ENCODE peak calls at places on chromosomes 16 and 17, in six cellular contexts. H is HCT116, A is choroid plexus epithelial cell, C is ascending aorta, U is lung, B is bronchial epithelial cell. E is an unnamed sample.

GRCh38 chr16:23754594-23755483 is at the start of gene CHP2:
- DNase-seq in U (no peak), A (no peak), B (no peak), H (no peak), C (no peak), E (no peak)

GRCh38 chr17:82193520-82194236 is 19.0 kb downstream of the CCDC57 start:
- DNase-seq in B (no peak), A (no peak), H (no peak), C (no peak), U (no peak), E (no peak)

GRCh38 chr17:57954421-57955182 is 610 bp downstream of the CUEDC1 start:
- DNase-seq in U (peak), B (no peak), H (no peak), A (no peak), C (peak), E (peak)

GRCh38 chr16:57446530-57447141 is 549 bp downstream of the CIAPIN1 start:
- DNase-seq in U (peak), H (no peak), B (peak), A (peak), C (peak), E (peak)

GRCh38 chr17:8080208-8080798 is 7.2 kb downstream of the ALOX12B start:
- DNase-seq in C (no peak), U (no peak), A (no peak), B (no peak), H (no peak), E (no peak)

GRCh38 chr17:49576121-49576905 is 642 bp downstream of the NXPH3 start:
- DNase-seq in A (peak), H (no peak), U (no peak), B (no peak), C (no peak), E (no peak)

GRCh38 chr16:29994613-29995329 is 646 bp downstream of the HIRIP3 start:
- DNase-seq in H (no peak), B (peak), C (no peak), A (peak), U (peak), E (peak)

GRCh38 chr16:30054959-30055553 is 10.5 kb upstream of the ALDOA start:
- DNase-seq in B (peak), U (no peak), H (no peak), A (no peak), C (no peak), E (no peak)

GRCh38 chr16:19291459-19291858 is 5.9 kb downstream of the CLEC19A start:
- DNase-seq in C (no peak), A (no peak), H (no peak), B (peak), U (no peak), E (no peak)

GRCh38 chr17:76808326-76808725 is 59.9 kb upstream of the MGAT5B start:
- DNase-seq in U (no peak), B (no peak), H (no peak), C (no peak), A (peak), E (no peak)

GRCh38 chr17:61755668-61756067 is 107.7 kb downstream of the BRIP1 start:
- DNase-seq in B (no peak), A (no peak), C (no peak), U (no peak), H (no peak), E (no peak)

GRCh38 chr17:47731396-47731795 is 1.6 kb upstream of the TBX21 start:
- DNase-seq in A (no peak), B (no peak), H (no peak), C (no peak), U (no peak), E (no peak)

GRCh38 chr17:81396722-81397313 is 1.6 kb downstream of the BAHCC1 start:
- DNase-seq in U (no peak), B (no peak), H (no peak), A (peak), C (no peak), E (peak)

GRCh38 chr17:27477971-27478684 is 21.9 kb downstream of the KSR1 start:
- DNase-seq in C (no peak), A (no peak), H (no peak), U (no peak), B (no peak), E (no peak)

GRCh38 chr16:85712841-85713240 is 24.1 kb upstream of the GINS2 start:
- DNase-seq in B (no peak), A (no peak), C (no peak), H (no peak), U (no peak), E (no peak)

GRCh38 chr16:72995151-72995881 is 52.6 kb downstream of the ZFHX3 start:
- DNase-seq in C (peak), B (no peak), U (no peak), H (no peak), A (no peak), E (no peak)

GRCh38 chr17:66038125-66038524 is 153.8 kb downstream of the CEP112 start:
- DNase-seq in U (no peak), H (no peak), C (no peak), A (no peak), B (no peak), E (no peak)

GRCh38 chr17:74773871-74774286 is 2.3 kb downstream of the NAT9 start:
- DNase-seq in C (no peak), U (no peak), H (no peak), B (no peak), A (peak), E (peak)

GRCh38 chr16:14324581-14324980 is 253.5 kb downstream of the MRTFB start:
- DNase-seq in B (no peak), A (peak), H (no peak), U (no peak), C (no peak), E (peak)

GRCh38 chr16:89422905-89423630 is 67.3 kb downstream of the ANKRD11 start:
- DNase-seq in H (no peak), U (no peak), A (peak), B (peak), C (no peak), E (peak)

GRCh38 chr16:50630394-50631020 is 50.6 kb downstream of the SNX20 start:
- DNase-seq in U (no peak), B (no peak), H (no peak), A (no peak), C (no peak), E (no peak)

GRCh38 chr16:23640669-23640958 is 496 bp downstream of the PALB2 start:
- DNase-seq in B (peak), A (peak), C (no peak), H (no peak), U (no peak), E (no peak)

GRCh38 chr17:37637956-37638355 is 5.3 kb downstream of the DDX52 start:
- DNase-seq in A (no peak), H (no peak), U (no peak), B (no peak), C (no peak), E (no peak)

GRCh38 chr17:37642706-37643105 is 540 bp downstream of the DDX52 start:
- DNase-seq in B (peak), C (no peak), A (peak), U (no peak), H (no peak), E (peak)

GRCh38 chr17:37640016-37640415 is 3.2 kb downstream of the DDX52 start:
- DNase-seq in A (no peak), U (no peak), C (no peak), B (no peak), H (no peak), E (no peak)

GRCh38 chr17:37643829-37644228 is 583 bp upstream of the DDX52 start:
- DNase-seq in B (no peak), C (no peak), U (no peak), H (no peak), A (no peak), E (no peak)

GRCh38 chr17:37643118-37643766 is at the start of gene DDX52:
- DNase-seq in C (peak), H (peak), B (peak), U (peak), A (peak), E (peak)
- TF ChIP-seq CTCF in C (no peak), H (no peak), B (no peak), U (no peak), A (peak), E (peak)

GRCh38 chr17:73561066-73561465 is 83.2 kb downstream of the SDK2 start:
- DNase-seq in U (no peak), B (no peak), H (no peak), C (no peak), A (no peak), E (no peak)

GRCh38 chr17:73562896-73563295 is 81.3 kb downstream of the SDK2 start:
- DNase-seq in H (no peak), U (no peak), B (peak), C (no peak), A (no peak), E (no peak)

GRCh38 chr17:73564856-73565255 is 79.4 kb downstream of the SDK2 start:
- DNase-seq in A (no peak), B (no peak), U (no peak), C (no peak), H (no peak), E (no peak)

GRCh38 chr17:73559532-73559931 is 84.7 kb downstream of the SDK2 start:
- DNase-seq in U (no peak), A (no peak), C (no peak), B (no peak), H (no peak), E (no peak)

GRCh38 chr17:73560661-73561060 is 83.6 kb downstream of the SDK2 start:
- DNase-seq in A (peak), B (peak), U (no peak), C (no peak), H (peak), E (no peak)
- TF ChIP-seq CTCF in A (no peak), B (peak), U (no peak), C (no peak), H (peak), E (no peak)

GRCh38 chr17:45809484-45809883 is 25.4 kb downstream of the CRHR1 start:
- DNase-seq in U (no peak), B (no peak), H (no peak), A (no peak), C (no peak), E (no peak)

GRCh38 chr17:45814622-45815606 is 29.8 kb upstream of the SPPL2C start:
- DNase-seq in U (no peak), H (no peak), A (no peak), B (no peak), C (no peak), E (no peak)

GRCh38 chr17:45812102-45812501 is 28.0 kb downstream of the CRHR1 start:
- DNase-seq in U (no peak), H (peak), B (peak), C (no peak), A (peak), E (peak)

GRCh38 chr17:45815752-45816151 is 28.9 kb upstream of the SPPL2C start:
- DNase-seq in B (no peak), U (no peak), C (no peak), H (no peak), A (no peak), E (no peak)

DNA sequence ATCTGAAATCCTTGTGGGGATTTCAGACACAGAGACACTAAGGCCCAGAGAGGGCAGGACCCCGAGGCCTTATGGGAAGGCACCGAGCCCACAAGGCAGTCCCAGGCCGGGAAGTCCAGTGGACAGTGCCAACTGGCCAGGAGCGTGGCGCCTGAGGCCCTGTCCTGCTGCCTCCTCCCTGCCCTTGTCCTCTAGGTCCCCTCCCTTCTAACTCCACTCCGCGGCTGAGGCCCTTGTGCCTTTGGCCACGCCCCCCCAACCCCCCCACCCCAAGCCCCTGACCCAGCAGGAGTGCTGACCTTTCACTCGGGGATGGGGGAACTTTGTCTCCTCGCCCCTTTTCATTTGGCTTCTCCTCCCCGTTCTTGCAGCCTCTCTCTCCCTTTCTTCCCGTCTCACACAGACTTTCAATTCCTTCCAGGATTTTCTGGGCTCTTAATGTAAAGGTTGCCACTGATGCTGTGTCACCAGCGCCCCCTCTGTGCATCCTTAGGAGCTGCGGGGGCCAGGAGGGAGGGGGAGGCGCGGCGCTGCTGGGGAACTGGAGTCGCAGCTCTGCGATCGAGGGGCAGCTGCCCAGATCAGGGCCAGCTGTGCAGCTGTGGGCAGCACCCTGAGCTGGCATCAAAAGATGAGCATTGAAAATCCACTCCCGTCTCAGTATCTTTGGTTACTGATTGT is 29.1 kb downstream of the CRHR1 start:
- DNase-seq in B (no peak), H (no peak), U (no peak), C (no peak), A (peak), E (no peak)
- TF ChIP-seq CTCF in B (no peak), H (peak), U (no peak), C (no peak), A (peak), E (peak)

DNA sequence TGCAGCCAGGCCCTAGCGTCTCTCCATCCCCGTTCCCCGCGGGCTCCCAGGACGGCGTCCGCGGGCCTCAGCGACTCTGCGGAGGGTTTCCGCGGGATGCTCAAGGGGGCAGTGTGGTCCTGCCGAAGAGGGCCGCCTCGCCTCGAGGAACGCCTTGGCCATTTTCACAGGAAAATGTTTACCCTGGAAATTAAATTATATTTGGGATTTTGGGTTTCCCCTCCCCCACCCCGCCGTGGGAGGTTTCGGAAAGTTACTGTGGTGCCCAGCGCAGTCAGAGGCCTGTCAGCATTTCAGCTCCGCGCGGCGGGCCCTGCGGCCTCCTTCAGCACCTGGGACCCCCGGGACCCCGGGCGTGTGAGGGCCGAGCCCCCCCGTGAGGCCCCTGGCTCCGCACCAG is 94.5 kb downstream of the PCTP start:
- DNase-seq in H (no peak), U (peak), C (peak), B (no peak), A (peak), E (peak)
- TF ChIP-seq CTCF in H (peak), U (no peak), C (peak), B (peak), A (peak), E (peak)

DNA sequence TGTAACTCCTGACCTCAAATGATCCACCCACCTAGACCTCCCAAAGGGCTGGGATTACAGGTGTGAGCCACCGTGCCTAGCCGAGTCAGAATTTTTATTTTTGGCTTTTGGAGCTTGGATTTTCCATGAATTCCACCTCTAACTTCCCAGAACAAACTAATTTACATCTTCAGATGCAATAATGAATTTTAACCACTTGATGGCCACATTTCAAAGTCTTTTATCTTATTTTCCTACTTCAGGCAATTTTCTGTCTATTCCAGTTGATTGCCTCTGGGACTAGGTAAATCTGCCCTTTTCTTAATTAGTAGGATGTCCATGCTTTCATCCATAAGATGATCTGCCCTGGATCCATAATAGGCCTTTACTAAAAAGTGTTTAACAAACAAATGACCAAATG is 156.4 kb upstream of the ANKFN1 start:
- DNase-seq in A (no peak), B (no peak), C (no peak), H (no peak), U (no peak), E (peak)
- TF ChIP-seq CTCF in A (no peak), B (no peak), C (no peak), H (peak), U (no peak), E (peak)

DNA sequence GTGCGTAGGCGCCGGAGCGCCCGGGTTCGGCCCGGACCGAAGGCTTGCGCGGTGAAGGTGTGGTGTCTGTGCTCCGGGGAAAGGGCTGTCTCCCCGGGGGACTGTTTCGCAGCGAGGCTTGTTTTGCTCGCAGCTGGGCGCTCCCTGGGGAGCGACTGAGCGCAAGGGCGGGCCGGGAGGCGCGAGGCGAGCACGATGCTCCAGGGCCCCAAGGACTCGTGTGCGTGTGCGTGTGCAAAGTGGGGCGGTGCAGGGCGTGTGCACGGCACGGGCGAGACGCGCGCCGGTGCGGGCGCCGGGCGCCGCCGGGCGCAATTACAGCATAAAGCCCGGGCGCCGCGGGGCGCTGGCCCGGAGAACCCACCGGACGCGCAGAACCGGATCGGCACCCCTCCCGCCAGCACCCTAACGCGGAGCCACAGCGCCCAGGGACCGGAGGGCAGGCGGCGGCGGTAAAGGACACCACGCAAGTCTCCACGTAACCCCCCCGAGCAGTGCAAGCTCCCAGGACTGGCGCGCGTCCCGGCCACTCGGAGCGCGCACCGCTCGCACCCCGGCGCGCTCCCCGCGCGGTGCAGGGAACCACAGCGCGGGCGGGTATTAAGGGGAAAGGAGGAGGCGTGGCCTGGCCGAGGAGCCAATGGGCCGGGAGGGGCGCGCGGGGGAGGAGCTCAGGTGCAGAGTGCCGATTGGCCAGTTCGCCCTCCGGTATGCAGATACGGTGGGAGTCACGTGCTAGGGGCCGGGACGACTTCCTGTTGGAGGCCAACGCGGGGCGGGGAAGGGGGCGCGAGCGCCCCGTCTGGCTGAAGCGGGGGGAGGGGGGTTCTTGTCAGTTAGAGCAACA is at the start of gene TNRC6C:
- DNase-seq in C (peak), H (peak), B (peak), U (peak), A (peak), E (peak)
- TF ChIP-seq CTCF in C (peak), H (no peak), B (no peak), U (no peak), A (peak), E (peak)

DNA sequence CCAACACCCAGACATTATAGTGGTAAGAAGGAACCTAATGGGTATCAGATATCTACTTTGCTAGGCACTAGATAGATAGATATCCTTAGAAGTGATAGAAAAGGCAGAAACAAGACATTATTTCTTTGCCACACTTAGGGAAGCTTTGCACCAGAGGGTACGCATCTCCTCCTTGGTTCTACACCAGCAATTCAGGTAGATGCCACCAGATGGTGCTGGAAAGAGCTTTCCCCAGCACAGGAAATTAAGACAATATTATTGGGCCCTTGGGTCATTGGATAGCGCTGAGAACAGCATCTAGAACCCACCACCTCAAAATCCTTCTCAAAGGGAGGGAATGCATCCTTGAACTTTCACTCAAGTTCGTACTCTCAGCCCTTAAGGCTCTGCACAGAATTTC is 173.8 kb upstream of the CCL2 start:
- DNase-seq in A (peak), C (no peak), U (no peak), B (no peak), H (no peak), E (no peak)
- TF ChIP-seq CTCF in A (peak), C (no peak), U (no peak), B (no peak), H (peak), E (no peak)

GRCh38 chr17:38867179-38867994 is 2.5 kb upstream of the LASP1 start:
- DNase-seq in A (peak), H (no peak), U (peak), B (peak), C (no peak), E (peak)
- TF ChIP-seq CTCF in A (peak), H (no peak), U (no peak), B (peak), C (no peak), E (peak)

GRCh38 chr16:27867122-27868110 is 196.1 kb downstream of the GSG1L start:
- DNase-seq in H (peak), U (peak), C (no peak), B (peak), A (peak), E (peak)
- TF ChIP-seq CTCF in H (peak), U (no peak), C (peak), B (peak), A (peak), E (peak)

E was measured in HFFc6.